ENCODE peak calls at places on chromosomes 5 and 9, in nine cellular contexts. N, O, Q, U, A, K, V, Z and W are unnamed samples.

GRCh38 chr9:17462869-17463464 is 115.9 kb upstream of the SH3GL2 start:
- DNase-seq in N (no peak), O (no peak), Q (peak), U (peak), A (no peak), K (no peak), V (peak), Z (peak), W (no peak)

GRCh38 chr9:94805585-94805984 is 79.1 kb downstream of the AOPEP start:
- DNase-seq in N (no peak), O (no peak), Q (no peak), U (no peak), A (no peak), K (no peak), V (peak), Z (no peak), W (no peak)

GRCh38 chr9:306907-307306 is 92.2 kb downstream of the DOCK8 start:
- DNase-seq in N (peak), O (no peak), Q (no peak), U (peak), A (peak), K (no peak), V (no peak), Z (no peak), W (no peak)

GRCh38 chr5:77995793-77996409 is 219.8 kb upstream of the TBCA start:
- DNase-seq in N (no peak), O (no peak), Q (no peak), U (no peak), A (no peak), K (no peak), V (no peak), Z (no peak), W (no peak)

GRCh38 chr5:151670953-151671636 is 15.6 kb downstream of the SPARC start:
- DNase-seq in N (no peak), O (no peak), Q (peak), U (peak), A (no peak), K (no peak), V (peak), Z (no peak), W (peak)

GRCh38 chr9:134055981-134056461 is 11.8 kb downstream of the BRD3 start:
- DNase-seq in N (no peak), O (peak), Q (peak), U (peak), A (no peak), K (peak), V (peak), Z (peak), W (peak)

GRCh38 chr5:38346593-38346992 is 88.2 kb downstream of the EGFLAM start:
- DNase-seq in N (no peak), O (no peak), Q (no peak), U (no peak), A (no peak), K (no peak), V (no peak), Z (no peak), W (no peak)

GRCh38 chr5:135632806-135633205 is 54.0 kb upstream of the CXCL14 start:
- DNase-seq in N (no peak), O (no peak), Q (no peak), U (no peak), A (no peak), K (no peak), V (no peak), Z (no peak), W (no peak)

GRCh38 chr9:5278486-5278885 is 26.0 kb downstream of the RLN2 start:
- DNase-seq in N (no peak), O (no peak), Q (no peak), U (no peak), A (no peak), K (no peak), V (no peak), Z (no peak), W (no peak)

GRCh38 chr9:131625848-131626670 is 80.7 kb downstream of the PRRT1B start:
- DNase-seq in N (no peak), O (no peak), Q (no peak), U (no peak), A (no peak), K (no peak), V (peak), Z (no peak), W (no peak)

GRCh38 chr5:143679777-143680176 is 132.2 kb upstream of the HMHB1 start:
- DNase-seq in N (no peak), O (no peak), Q (no peak), U (no peak), A (no peak), K (no peak), V (peak), Z (no peak), W (no peak)

GRCh38 chr5:83000448-83000847 is 76.7 kb downstream of the TMEM167A start:
- DNase-seq in N (no peak), O (no peak), Q (no peak), U (no peak), A (no peak), K (no peak), V (peak), Z (no peak), W (no peak)

GRCh38 chr5:157543825-157544622 is 31.6 kb downstream of the ADAM19 start:
- DNase-seq in N (no peak), O (no peak), Q (no peak), U (no peak), A (no peak), K (no peak), V (peak), Z (no peak), W (no peak)

GRCh38 chr5:131524431-131524830 is 110.6 kb downstream of the RAPGEF6 start:
- DNase-seq in N (no peak), O (no peak), Q (no peak), U (no peak), A (no peak), K (no peak), V (no peak), Z (no peak), W (no peak)

GRCh38 chr5:172901788-172902496 is 57.3 kb upstream of the RPL26L1 start:
- DNase-seq in N (no peak), O (no peak), Q (no peak), U (no peak), A (no peak), K (no peak), V (peak), Z (no peak), W (no peak)

GRCh38 chr9:36572515-36573418 is at the start of gene MELK:
- DNase-seq in N (peak), O (peak), Q (peak), U (peak), A (peak), K (peak), V (peak), Z (peak), W (peak)

GRCh38 chr9:71886015-71886414 is 25.0 kb downstream of the ABHD17B start:
- DNase-seq in N (no peak), O (no peak), Q (no peak), U (no peak), A (no peak), K (no peak), V (no peak), Z (no peak), W (no peak)

GRCh38 chr5:38207343-38207742 is 51.0 kb upstream of the EGFLAM start:
- DNase-seq in N (no peak), O (no peak), Q (no peak), U (no peak), A (peak), K (no peak), V (peak), Z (no peak), W (no peak)

GRCh38 chr5:174448662-174449061 is 275.7 kb upstream of the MSX2 start:
- DNase-seq in N (no peak), O (no peak), Q (no peak), U (no peak), A (no peak), K (no peak), V (peak), Z (no peak), W (no peak)

GRCh38 chr9:126633881-126634558 is 20.3 kb downstream of the LMX1B start:
- DNase-seq in N (no peak), O (no peak), Q (no peak), U (no peak), A (no peak), K (no peak), V (no peak), Z (no peak), W (no peak)

GRCh38 chr5:95959964-95960801 is 1.5 kb downstream of the ELL2 start:
- DNase-seq in N (peak), O (no peak), Q (peak), U (no peak), A (no peak), K (no peak), V (peak), Z (peak), W (peak)

GRCh38 chr9:33868430-33869000 is 51.6 kb downstream of the UBE2R2 start:
- DNase-seq in N (no peak), O (no peak), Q (peak), U (no peak), A (no peak), K (no peak), V (peak), Z (no peak), W (no peak)

GRCh38 chr5:109714592-109714991 is 24.9 kb downstream of the MAN2A1 start:
- DNase-seq in N (no peak), O (peak), Q (no peak), U (no peak), A (no peak), K (no peak), V (no peak), Z (no peak), W (no peak)

GRCh38 chr9:112015149-112015548 is 118.5 kb downstream of the UGCG start:
- DNase-seq in N (no peak), O (no peak), Q (no peak), U (no peak), A (no peak), K (no peak), V (no peak), Z (no peak), W (no peak)

GRCh38 chr9:77841739-77842386 is 189.7 kb downstream of the GNAQ start:
- DNase-seq in N (no peak), O (no peak), Q (no peak), U (no peak), A (no peak), K (no peak), V (no peak), Z (no peak), W (no peak)

GRCh38 chr5:171689853-171690417 is 95.7 kb upstream of the SMIM23 start:
- DNase-seq in N (no peak), O (no peak), Q (no peak), U (no peak), A (no peak), K (no peak), V (no peak), Z (no peak), W (no peak)

GRCh38 chr5:74016373-74016772 is 390.4 kb downstream of the ARHGEF28 start:
- DNase-seq in N (no peak), O (no peak), Q (no peak), U (no peak), A (peak), K (no peak), V (no peak), Z (no peak), W (no peak)

GRCh38 chr5:139458580-139459407 is 3.7 kb downstream of the ECSCR start:
- DNase-seq in N (peak), O (no peak), Q (no peak), U (no peak), A (no peak), K (no peak), V (peak), Z (no peak), W (no peak)

GRCh38 chr9:71984388-71985069 is 73.1 kb downstream of the C9orf85 start:
- DNase-seq in N (no peak), O (peak), Q (no peak), U (peak), A (peak), K (no peak), V (peak), Z (peak), W (peak)

GRCh38 chr5:53249529-53249928 is 140.0 kb upstream of the MOCS2 start:
- DNase-seq in N (no peak), O (no peak), Q (peak), U (no peak), A (no peak), K (no peak), V (peak), Z (no peak), W (no peak)

GRCh38 chr5:159912033-159912800 is 4.1 kb upstream of the ADRA1B start:
- DNase-seq in N (no peak), O (no peak), Q (no peak), U (peak), A (no peak), K (no peak), V (peak), Z (no peak), W (no peak)

GRCh38 chr5:76775921-76776320 is 42.9 kb upstream of the F2RL1 start:
- DNase-seq in N (no peak), O (no peak), Q (no peak), U (no peak), A (no peak), K (no peak), V (no peak), Z (no peak), W (no peak)

GRCh38 chr5:178453224-178453623 is 137.0 kb downstream of the COL23A1 start:
- DNase-seq in N (no peak), O (no peak), Q (no peak), U (peak), A (no peak), K (no peak), V (peak), Z (no peak), W (peak)

GRCh38 chr5:32953694-32954093 is 242.6 kb downstream of the NPR3 start:
- DNase-seq in N (no peak), O (no peak), Q (no peak), U (no peak), A (no peak), K (no peak), V (no peak), Z (no peak), W (no peak)

GRCh38 chr5:139649082-139649991 is 1.2 kb downstream of the CXXC5 start:
- DNase-seq in N (no peak), O (peak), Q (no peak), U (no peak), A (peak), K (no peak), V (no peak), Z (no peak), W (no peak)

GRCh38 chr5:117207088-117207668 is 632.6 kb upstream of the SEMA6A start:
- DNase-seq in N (no peak), O (no peak), Q (no peak), U (no peak), A (peak), K (no peak), V (no peak), Z (no peak), W (no peak)

GRCh38 chr5:154273028-154273617 is 82.6 kb downstream of the GALNT10 start:
- DNase-seq in N (peak), O (no peak), Q (peak), U (peak), A (no peak), K (no peak), V (peak), Z (peak), W (no peak)

GRCh38 chr9:89037325-89037724 is 46.1 kb downstream of the S1PR3 start:
- DNase-seq in N (no peak), O (no peak), Q (no peak), U (no peak), A (no peak), K (no peak), V (no peak), Z (no peak), W (no peak)
- H3K27ac ChIP-seq in N (no peak), O (no peak), Q (no peak), U (peak), A (no peak), K (peak), V (no peak), Z (no peak), W (no peak)

DNA sequence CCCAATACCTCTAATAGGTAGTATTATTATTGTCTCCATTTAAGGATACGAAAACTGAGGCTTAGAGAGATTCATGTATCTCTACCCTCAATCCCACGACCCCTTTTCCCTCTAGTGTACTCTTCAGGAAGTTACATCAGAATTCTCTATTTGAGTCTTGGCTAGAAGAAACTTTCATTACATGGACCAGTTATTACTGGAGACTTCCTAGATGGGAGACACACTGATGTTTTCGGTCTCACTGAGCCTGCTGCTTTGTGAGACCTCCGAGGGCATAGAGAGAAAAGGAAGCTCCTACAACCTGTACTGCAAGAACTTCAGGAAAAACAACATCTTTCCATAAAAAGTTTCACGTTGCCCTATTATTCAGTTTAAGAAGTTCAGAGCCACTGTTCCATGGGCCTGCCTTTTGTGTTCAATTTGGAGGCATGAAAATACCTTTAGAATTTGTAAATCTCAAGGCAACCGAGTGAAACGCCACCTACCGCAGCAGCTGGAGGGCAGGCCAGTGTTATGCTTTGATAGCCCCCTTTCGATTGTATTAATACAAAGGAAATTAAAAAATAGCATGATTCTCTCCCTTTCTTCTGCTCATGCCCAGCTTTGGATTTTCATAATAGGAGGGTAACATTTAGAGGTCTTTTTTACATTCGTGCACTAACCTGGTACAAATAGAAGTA is 223.3 kb downstream of the EBF1 start:
- DNase-seq in N (no peak), O (no peak), Q (no peak), U (no peak), A (no peak), K (no peak), V (no peak), Z (no peak), W (no peak)
- TF ChIP-seq CTCF in N (no peak), O (no peak), Q (no peak), U (no peak), A (no peak), K (no peak), V (no peak), Z (no peak), W (no peak)

GRCh38 chr9:6960777-6961176 is 203.0 kb downstream of the KDM4C start:
- DNase-seq in N (no peak), O (no peak), Q (no peak), U (no peak), A (no peak), K (no peak), V (no peak), Z (no peak), W (no peak)

GRCh38 chr9:6959275-6960000 is 201.7 kb downstream of the KDM4C start:
- DNase-seq in N (no peak), O (no peak), Q (no peak), U (no peak), A (no peak), K (no peak), V (no peak), Z (no peak), W (no peak)

GRCh38 chr9:6956796-6957355 is 199.1 kb downstream of the KDM4C start:
- DNase-seq in N (no peak), O (no peak), Q (no peak), U (no peak), A (no peak), K (no peak), V (no peak), Z (no peak), W (no peak)

GRCh38 chr9:6955251-6955921 is 197.6 kb downstream of the KDM4C start:
- DNase-seq in N (no peak), O (no peak), Q (no peak), U (peak), A (no peak), K (no peak), V (peak), Z (no peak), W (no peak)
- H3K27ac ChIP-seq in N (no peak), O (no peak), Q (no peak), U (peak), A (no peak), K (peak), V (no peak), Z (no peak), W (no peak)

GRCh38 chr5:79856456-79857055 is 134.5 kb downstream of the MTX3 start:
- DNase-seq in N (no peak), O (no peak), Q (no peak), U (no peak), A (no peak), K (no peak), V (no peak), Z (no peak), W (peak)

GRCh38 chr5:79853003-79853402 is 138.1 kb downstream of the MTX3 start:
- DNase-seq in N (no peak), O (no peak), Q (no peak), U (no peak), A (no peak), K (no peak), V (no peak), Z (no peak), W (peak)

GRCh38 chr5:79850941-79851693 is 139.9 kb downstream of the MTX3 start:
- DNase-seq in N (no peak), O (no peak), Q (no peak), U (no peak), A (no peak), K (no peak), V (no peak), Z (no peak), W (peak)

GRCh38 chr5:79851694-79852006 is 139.4 kb downstream of the MTX3 start:
- DNase-seq in N (no peak), O (no peak), Q (no peak), U (no peak), A (no peak), K (no peak), V (no peak), Z (no peak), W (no peak)

GRCh38 chr5:79853676-79854418 is 137.2 kb downstream of the MTX3 start:
- DNase-seq in N (no peak), O (no peak), Q (no peak), U (no peak), A (no peak), K (no peak), V (peak), Z (no peak), W (peak)
- TF ChIP-seq CTCF in N (no peak), O (no peak), Q (no peak), U (no peak), A (peak), K (no peak), V (no peak), Z (no peak), W (no peak)

GRCh38 chr9:130235558-130236435 is 29.8 kb upstream of the HMCN2 start:
- DNase-seq in N (peak), O (peak), Q (peak), U (peak), A (peak), K (peak), V (peak), Z (peak), W (no peak)

GRCh38 chr9:130237763-130238524 is 27.6 kb upstream of the HMCN2 start:
- DNase-seq in N (no peak), O (no peak), Q (no peak), U (no peak), A (no peak), K (no peak), V (no peak), Z (no peak), W (no peak)

GRCh38 chr9:130237071-130237470 is 28.5 kb upstream of the HMCN2 start:
- DNase-seq in N (no peak), O (no peak), Q (no peak), U (no peak), A (no peak), K (no peak), V (no peak), Z (no peak), W (no peak)

GRCh38 chr9:130234340-130235260 is 31.0 kb upstream of the HMCN2 start:
- DNase-seq in N (no peak), O (peak), Q (no peak), U (no peak), A (no peak), K (no peak), V (peak), Z (no peak), W (no peak)

DNA sequence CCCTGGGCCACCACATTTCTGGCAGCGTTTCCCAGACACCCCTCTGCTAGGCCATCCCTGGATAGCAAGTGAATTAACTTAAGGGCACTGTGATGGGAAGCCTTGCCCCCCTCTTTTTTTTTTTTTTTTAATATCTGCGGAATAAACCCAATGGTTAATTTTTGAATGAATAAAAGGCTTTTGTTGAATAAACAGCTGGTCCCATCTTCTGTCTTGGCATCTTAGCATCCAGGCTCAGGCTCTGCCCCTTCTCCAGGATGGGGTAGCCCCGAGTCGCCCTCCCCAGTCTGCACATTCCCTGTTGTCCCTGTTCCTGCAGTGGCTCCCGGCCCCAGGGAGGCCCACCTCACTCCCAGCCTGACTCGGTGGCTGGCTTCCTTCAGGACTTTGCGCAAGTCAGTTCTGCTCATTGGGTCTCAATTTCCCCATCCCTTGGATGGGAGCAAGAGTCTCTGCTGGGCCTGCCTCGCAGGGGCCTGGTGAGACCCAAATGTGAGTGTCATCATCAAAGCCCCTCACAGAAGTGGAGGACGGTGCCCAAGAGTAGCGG is 29.0 kb upstream of the HMCN2 start:
- DNase-seq in N (no peak), O (no peak), Q (no peak), U (no peak), A (no peak), K (no peak), V (no peak), Z (no peak), W (no peak)
- H3K27ac ChIP-seq in N (no peak), O (no peak), Q (no peak), U (no peak), A (no peak), K (no peak), V (no peak), Z (no peak), W (peak)

GRCh38 chr9:83330207-83331196 is 207.7 kb downstream of the FRMD3 start:
- DNase-seq in N (no peak), O (no peak), Q (no peak), U (no peak), A (no peak), K (no peak), V (no peak), Z (no peak), W (no peak)
- TF ChIP-seq CTCF in N (no peak), O (no peak), Q (no peak), U (no peak), A (peak), K (no peak), V (no peak), Z (no peak), W (no peak)